ENCODE peak calls at places on chromosomes 3 and 15, in seven cellular contexts. K is adrenal gland, D is HFFc6, I is fibroblast of pulmonary artery, E is body of pancreas, L is cardiac fibroblast, T is Peyer's patch. B is an unnamed sample.

GRCh38 chr3:40206522-40206921 is 103.0 kb upstream of the EIF1B start:
- DNase-seq in T (no peak), L (no peak), E (no peak), D (no peak), K (no peak), I (no peak), B (no peak)

GRCh38 chr15:60483042-60483441 is 4.1 kb upstream of the ICE2 start:
- DNase-seq in I (no peak), E (no peak), K (no peak), L (no peak), T (no peak), D (no peak), B (no peak)

GRCh38 chr3:171753025-171753472 is 57.2 kb downstream of the PLD1 start:
- DNase-seq in K (peak; percentile 93), D (no peak), E (peak; percentile 33), I (peak; percentile 69), L (peak; percentile 61), T (no peak), B (peak; percentile 19)

GRCh38 chr15:75045332-75046015 is 22.1 kb downstream of the PPCDC start:
- DNase-seq in K (no peak), I (no peak), D (no peak), T (no peak), E (no peak), L (no peak), B (no peak)

GRCh38 chr3:138812806-138813205 is 21.9 kb downstream of the PIK3CB start:
- DNase-seq in T (no peak), E (no peak), K (no peak), D (no peak), I (peak; percentile 55), L (peak; percentile 57), B (peak; percentile 11)

GRCh38 chr3:183298708-183299153 is 45.7 kb downstream of the B3GNT5 start:
- DNase-seq in L (peak; percentile 90), T (no peak), I (peak; percentile 90), E (peak; percentile 62), D (peak; percentile 49), K (peak; percentile 75), B (peak; percentile 98)

GRCh38 chr3:49785565-49786356 is 581 bp downstream of the IP6K1 start:
- DNase-seq in I (peak; percentile 39), L (peak; percentile 41), E (peak; percentile 46), T (no peak), D (peak; percentile 36), K (peak; percentile 71), B (peak; percentile 45)

GRCh38 chr15:66865622-66866611 is 163.9 kb downstream of the SMAD6 start:
- DNase-seq in K (peak; percentile 59), L (no peak), D (no peak), E (peak; percentile 16), I (no peak), T (no peak), B (no peak)

GRCh38 chr15:72934921-72935320 is 117.3 kb upstream of the NEO1 start:
- DNase-seq in D (no peak), I (no peak), K (no peak), L (no peak), E (no peak), T (no peak), B (no peak)

GRCh38 chr15:33154366-33155166 is 39.9 kb downstream of the FMN1 start:
- DNase-seq in K (peak; percentile 74), I (peak; percentile 28), D (peak; percentile 87), L (peak; percentile 51), T (no peak), E (no peak), B (peak; percentile 56)

DNA sequence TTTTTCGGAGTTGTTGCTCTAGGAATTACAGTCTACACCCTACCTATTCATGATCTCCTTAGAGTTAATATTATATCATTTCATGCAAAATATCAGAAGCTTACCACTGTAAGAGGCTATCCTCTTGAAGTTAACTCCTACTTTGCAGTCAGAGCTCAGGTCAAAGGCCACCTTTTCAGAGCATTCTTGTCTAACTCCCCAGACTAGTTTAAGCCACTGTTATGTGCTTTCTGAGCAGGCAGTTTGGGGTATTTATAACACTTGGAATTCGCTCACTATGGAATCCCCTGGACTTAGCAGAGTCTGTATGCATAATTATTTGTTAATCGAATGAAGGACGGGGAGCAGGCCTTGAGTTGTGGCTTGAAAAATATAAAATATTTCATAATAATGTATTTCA is 21.7 kb downstream of the MED12L start:
- DNase-seq in D (no peak), T (no peak), I (no peak), E (no peak), K (no peak), L (no peak), B (no peak)
- TF ChIP-seq CTCF in D (no peak), T (no peak), I (no peak), E (no peak), K (no peak), L (no peak), B (no peak)

DNA sequence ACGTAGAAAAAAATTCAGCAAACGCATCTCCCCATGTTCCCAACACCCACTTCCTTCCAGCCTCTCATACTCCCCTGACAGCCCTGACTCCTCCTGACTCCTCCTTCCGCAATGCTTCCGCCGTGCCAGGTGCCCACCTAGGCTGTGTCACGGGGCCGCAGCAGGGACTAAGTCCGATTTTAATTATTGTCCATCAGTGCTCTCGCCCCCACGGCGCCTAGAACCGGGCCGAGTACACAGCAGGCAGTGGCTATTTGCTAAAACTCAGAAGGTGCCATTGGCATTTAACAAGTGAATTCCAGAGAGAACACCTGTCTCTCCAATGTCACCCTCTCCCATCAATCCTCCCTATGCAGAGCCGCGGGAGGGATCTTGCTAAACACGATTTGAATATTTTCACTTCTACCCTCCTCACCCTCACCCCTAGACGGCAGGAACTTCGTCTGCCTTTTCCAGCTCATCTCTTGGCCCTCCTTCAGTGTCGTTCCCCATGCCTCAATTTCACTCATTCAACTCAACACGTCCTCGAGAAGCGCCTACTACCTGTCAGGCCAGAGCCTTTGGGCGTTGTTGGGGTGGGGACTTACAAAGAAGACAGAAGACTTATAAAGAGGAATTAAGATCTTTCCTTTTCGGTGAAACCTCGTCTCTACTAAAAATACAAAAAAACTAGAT is 11.5 kb upstream of the SHF start:
- DNase-seq in E (peak; percentile 24), I (no peak), K (peak; percentile 63), L (no peak), D (no peak), T (peak; percentile 65), B (no peak)
- TF ChIP-seq CTCF in E (no peak), I (no peak), K (no peak), L (no peak), D (peak; percentile 50), T (no peak), B (no peak)

GRCh38 chr3:179302111-179302510 is 20.7 kb upstream of the ZNF639 start:
- DNase-seq in D (no peak), K (no peak), I (no peak), T (no peak), L (no peak), E (no peak), B (no peak)

GRCh38 chr3:179301645-179302044 is 21.2 kb upstream of the ZNF639 start:
- DNase-seq in L (no peak), E (no peak), I (no peak), D (no peak), T (no peak), K (no peak), B (no peak)

GRCh38 chr3:179299999-179300613 is 22.7 kb upstream of the ZNF639 start:
- DNase-seq in K (no peak), T (no peak), L (no peak), I (no peak), D (no peak), E (no peak), B (no peak)

GRCh38 chr3:179308006-179308405 is 14.8 kb upstream of the ZNF639 start:
- DNase-seq in T (no peak), E (no peak), I (no peak), K (no peak), D (no peak), L (no peak), B (no peak)

DNA sequence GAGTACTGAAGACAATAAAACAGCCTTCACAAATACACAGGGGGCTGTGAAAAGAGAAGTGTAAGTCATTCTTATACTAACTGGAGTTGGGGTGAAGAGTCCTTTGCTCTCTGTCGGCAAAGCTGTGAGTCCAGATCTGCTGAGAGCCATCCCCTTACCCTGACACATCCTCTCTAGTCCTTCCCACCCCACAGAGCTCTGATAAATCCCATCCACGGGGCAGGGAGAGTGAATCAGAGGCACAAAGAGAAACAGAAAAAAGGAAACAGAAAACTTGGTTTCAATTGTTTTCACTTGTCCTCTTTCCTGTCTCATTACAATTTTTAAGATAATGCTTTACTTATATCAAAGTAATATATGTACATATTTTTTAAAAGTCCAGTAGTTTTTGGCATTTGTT is 18.2 kb upstream of the ZNF639 start:
- DNase-seq in I (no peak), D (no peak), L (no peak), E (no peak), T (no peak), K (no peak), B (no peak)
- TF ChIP-seq CTCF in I (no peak), D (no peak), L (no peak), E (no peak), T (no peak), K (no peak), B (no peak)

GRCh38 chr3:126160243-126161210 is 19.9 kb downstream of the ALDH1L1 start:
- DNase-seq in K (no peak), D (no peak), E (no peak), I (no peak), L (no peak), T (no peak), B (no peak)
- TF ChIP-seq CTCF in K (no peak), D (no peak), E (no peak), I (no peak), L (no peak), T (no peak), B (no peak)

DNA sequence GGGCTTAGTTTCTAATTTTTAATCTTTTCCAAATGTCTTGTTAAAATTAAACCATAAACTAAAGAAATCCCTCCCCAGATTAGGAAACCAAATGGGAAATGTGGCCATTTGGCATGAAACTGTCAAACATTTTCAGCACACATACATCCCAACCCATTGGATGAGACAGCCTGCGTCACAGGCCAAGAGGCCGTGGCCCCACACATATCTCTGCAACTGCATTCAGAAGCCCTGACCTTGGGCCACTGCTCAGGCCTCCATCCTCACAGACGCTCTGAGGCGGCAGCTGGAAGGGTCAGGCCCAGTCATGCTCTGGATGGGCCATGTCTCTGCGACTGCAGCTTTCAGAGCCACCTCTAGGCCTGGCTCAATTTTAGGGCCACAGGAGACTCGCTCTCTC is 114.5 kb upstream of the THBS1 start:
- DNase-seq in L (no peak), E (peak; percentile 47), T (no peak), K (peak; percentile 89), I (no peak), D (peak; percentile 61), B (peak; percentile 90)
- TF ChIP-seq CTCF in L (no peak), E (no peak), T (no peak), K (no peak), I (no peak), D (no peak), B (no peak)

DNA sequence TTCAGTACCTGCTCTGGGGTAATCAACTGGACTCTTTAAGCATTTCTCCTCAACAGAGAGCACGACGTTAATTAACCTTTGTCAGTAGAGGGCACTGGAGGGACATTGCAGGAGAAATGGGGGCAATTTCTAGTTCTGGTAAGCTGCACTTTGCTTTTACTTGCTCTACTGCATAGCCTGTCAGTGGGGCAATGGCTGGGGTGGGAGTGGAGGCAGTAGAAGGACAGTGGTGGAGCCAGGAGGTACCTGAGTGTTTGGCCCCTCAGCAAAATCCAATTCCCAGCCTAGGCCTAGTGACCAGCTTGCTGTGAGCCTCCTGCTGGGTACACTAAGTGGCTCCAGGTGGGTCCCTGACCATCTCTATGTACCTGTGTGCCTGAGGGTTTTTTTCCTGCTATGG is 18.3 kb upstream of the MED12L start:
- DNase-seq in K (no peak), D (no peak), I (peak; percentile 16), E (no peak), L (peak; percentile 15), T (no peak), B (peak; percentile 7)
- TF ChIP-seq CTCF in K (no peak), D (no peak), I (peak; percentile 21), E (no peak), L (peak; percentile 5), T (no peak), B (peak; percentile 20)

B was measured in fibroblast of villous mesenchyme.